ENCODE peak calls at places on chromosomes 5 and 9, in nine cellular contexts. F is amygdala; J is fibroblast of pulmonary artery; M is NCI-H1092; Y is activated naive CD8-positive, alpha-beta T cell treated with anti-CD3 and anti-CD28 coated beads, Interleukin-2, amount 50 U/mL, for 16 hours; G is SJCRH30; N is mesenteric fat pad; H is GM12864; L is cerebellar cortex. Z is an unnamed sample.
A peak's percentile ranks its signal among the peaks of the same experiment; 100 is the strongest.

GRCh38 chr9:77516781-77517180 is 131.3 kb downstream of the GNA14 start:
- DNase-seq in J (no peak), Y (no peak), H (no peak), F (no peak), L (no peak), N (no peak), M (no peak), G (no peak), Z (no peak)

GRCh38 chr5:134113908-134114875 is at the start of gene TCF7:
- DNase-seq in M (peak; percentile 30), H (no peak), G (peak; percentile 59), J (peak; percentile 72), N (peak; percentile 92), Y (no peak), L (peak; percentile 66), F (peak; percentile 5), Z (peak; percentile 71)

GRCh38 chr5:86862093-86862492 is 244.4 kb downstream of the COX7C start:
- DNase-seq in N (no peak), M (no peak), F (no peak), G (no peak), Y (no peak), J (no peak), H (no peak), L (no peak), Z (no peak)

GRCh38 chr5:80191991-80192398 is 63.9 kb downstream of the SERINC5 start:
- DNase-seq in L (no peak), G (peak; percentile 20), H (no peak), J (no peak), N (no peak), F (peak; percentile 43), Y (no peak), M (no peak), Z (no peak)

GRCh38 chr5:137751869-137752491 is 2.2 kb downstream of the HNRNPA0 start:
- DNase-seq in L (peak; percentile 79), H (no peak), M (peak; percentile 9), F (no peak), J (peak; percentile 88), N (no peak), Y (no peak), G (peak; percentile 34), Z (peak; percentile 51)

GRCh38 chr5:24005384-24005783 is 498.0 kb downstream of the PRDM9 start:
- DNase-seq in F (no peak), G (no peak), H (no peak), Y (no peak), L (no peak), M (no peak), J (no peak), N (no peak), Z (no peak)

GRCh38 chr5:126848253-126848652 is 71.3 kb downstream of the LMNB1 start:
- DNase-seq in L (no peak), Y (no peak), F (no peak), H (no peak), M (no peak), G (no peak), N (no peak), J (no peak), Z (no peak)

GRCh38 chr5:176906126-176906525 is 7.0 kb upstream of the HK3 start:
- DNase-seq in L (peak; percentile 93), Y (no peak), M (no peak), H (no peak), G (no peak), F (no peak), N (no peak), J (no peak), Z (no peak)

GRCh38 chr9:137319976-137320551 is 18.0 kb upstream of the NRARP start:
- DNase-seq in G (no peak), J (no peak), M (no peak), H (no peak), F (no peak), N (no peak), Y (no peak), L (no peak), Z (no peak)

GRCh38 chr5:149113669-149114068 is 27.6 kb upstream of the ABLIM3 start:
- DNase-seq in H (no peak), Y (no peak), N (no peak), F (no peak), J (peak; percentile 74), M (no peak), L (no peak), G (no peak), Z (no peak)

GRCh38 chr9:129069825-129070473 is 11.0 kb upstream of the DOLPP1 start:
- DNase-seq in F (no peak), N (no peak), M (no peak), Y (no peak), J (no peak), L (no peak), H (no peak), G (no peak), Z (no peak)

GRCh38 chr9:108083160-108083559 is 593.6 kb upstream of the KLF4 start:
- DNase-seq in H (no peak), L (no peak), Y (no peak), F (no peak), M (peak; percentile 51), N (no peak), J (no peak), G (no peak), Z (no peak)

GRCh38 chr5:167207081-167207480 is 1084.4 kb upstream of the WWC1 start:
- DNase-seq in H (no peak), N (no peak), Y (no peak), J (peak; percentile 11), G (peak; percentile 78), L (no peak), F (no peak), M (no peak), Z (no peak)

GRCh38 chr9:125233678-125234077 is 7.5 kb downstream of the HSPA5 start:
- DNase-seq in L (peak; percentile 45), F (no peak), M (no peak), N (no peak), J (peak; percentile 95), Y (no peak), G (no peak), H (no peak), Z (no peak)

GRCh38 chr5:109062669-109063068 is 315.0 kb downstream of the FER start:
- DNase-seq in N (no peak), Y (no peak), H (no peak), M (no peak), F (no peak), J (no peak), L (no peak), G (no peak), Z (no peak)

GRCh38 chr5:149210968-149211495 is 60.6 kb upstream of the AFAP1L1 start:
- DNase-seq in Y (no peak), J (no peak), M (no peak), H (no peak), N (no peak), F (no peak), G (no peak), L (no peak), Z (no peak)

GRCh38 chr9:104905931-104906330 is 22.0 kb downstream of the ABCA1 start:
- DNase-seq in M (no peak), J (peak; percentile 71), G (no peak), F (no peak), H (no peak), L (no peak), Y (no peak), N (no peak), Z (no peak)

GRCh38 chr5:582936-583635 is 29.1 kb upstream of the CEP72 start:
- DNase-seq in M (no peak), H (no peak), F (no peak), J (no peak), L (no peak), N (peak; percentile 55), Y (no peak), G (no peak), Z (no peak)

GRCh38 chr9:124127290-124127646 is 115.7 kb downstream of the LHX2 start:
- DNase-seq in J (no peak), Y (no peak), G (no peak), M (no peak), H (no peak), F (no peak), N (no peak), L (no peak), Z (no peak)

GRCh38 chr9:116555102-116555501 is 132.0 kb upstream of the TRIM32 start:
- DNase-seq in F (no peak), N (no peak), M (no peak), L (no peak), H (no peak), J (no peak), Y (no peak), G (peak; percentile 94), Z (no peak)

GRCh38 chr5:73591102-73591695 is 25.7 kb downstream of the UTP15 start:
- DNase-seq in Y (no peak), F (no peak), J (peak; percentile 94), G (peak; percentile 60), M (peak; percentile 56), L (peak; percentile 81), H (peak; percentile 61), N (no peak), Z (peak; percentile 69)

GRCh38 chr5:77376624-77377023 is 115.5 kb downstream of the WDR41 start:
- DNase-seq in L (no peak), H (no peak), F (no peak), N (no peak), G (no peak), M (no peak), J (no peak), Y (no peak), Z (no peak)

GRCh38 chr9:107489144-107489673 is 360 bp downstream of the KLF4 start:
- DNase-seq in L (no peak), Y (no peak), F (no peak), M (no peak), H (no peak), N (no peak), G (no peak), J (no peak), Z (no peak)